ENCODE peak calls at places on chromosome 17, in four cellular contexts. H is stomach, B is adrenal gland, Z is tibial nerve. Q is an unnamed sample. For H3K4me1, the result is how much of the 10 kb centered on the place peaks cover.

GRCh38 chr17:6567528-6568185 is 11.3 kb upstream of the PITPNM3 start:
- DNase-seq in H (peak), B (peak), Z (no peak), Q (peak)

GRCh38 chr17:81031571-81032550 is 3.1 kb upstream of the BAIAP2 start:
- DNase-seq in H (no peak), B (no peak), Z (no peak), Q (no peak)

GRCh38 chr17:82970067-82970466 is 109.3 kb upstream of the METRNL start:
- DNase-seq in H (no peak), B (no peak), Z (no peak), Q (peak)

GRCh38 chr17:32569171-32570080 is 82.6 kb downstream of the CDK5R1 start:
- DNase-seq in H (no peak), B (no peak), Z (no peak), Q (no peak)

GRCh38 chr17:40095944-40096791 is 4.2 kb downstream of the NR1D1 start:
- DNase-seq in H (peak), B (peak), Z (peak), Q (no peak)

GRCh38 chr17:74368341-74369152 is 1.2 kb downstream of the GPR142 start:
- DNase-seq in H (peak), B (peak), Z (peak), Q (peak)

GRCh38 chr17:17545031-17545820 is 46.3 kb downstream of the PEMT start:
- DNase-seq in H (no peak), B (no peak), Z (peak), Q (peak)

GRCh38 chr17:32960815-32961214 is 30.8 kb upstream of the SPACA3 start:
- DNase-seq in H (no peak), B (no peak), Z (no peak), Q (no peak)

GRCh38 chr17:9367186-9367585 is 208.4 kb downstream of the STX8 start:
- DNase-seq in H (no peak), B (peak), Z (no peak), Q (no peak)

GRCh38 chr17:47714773-47715396 is 18.2 kb upstream of the TBX21 start:
- DNase-seq in H (no peak), B (no peak), Z (no peak), Q (no peak)

GRCh38 chr17:50198026-50198669 is 3.3 kb downstream of the COL1A1 start:
- DNase-seq in H (peak), B (no peak), Z (peak), Q (peak)

GRCh38 chr17:5821813-5822212 is 237.5 kb upstream of the NLRP1 start:
- DNase-seq in H (no peak), B (no peak), Z (no peak), Q (no peak)

GRCh38 chr17:32636593-32637218 is 149.9 kb downstream of the CDK5R1 start:
- DNase-seq in H (no peak), B (no peak), Z (no peak), Q (no peak)

GRCh38 chr17:44995602-44996001 is 27.5 kb upstream of the C1QL1 start:
- DNase-seq in H (no peak), B (no peak), Z (no peak), Q (no peak)

GRCh38 chr17:17042851-17043667 is 802 bp downstream of the MPRIP start:
- DNase-seq in H (no peak), B (peak), Z (no peak), Q (no peak)

GRCh38 chr17:63480826-63481487 is 4.1 kb downstream of the ACE start:
- DNase-seq in H (no peak), B (no peak), Z (no peak), Q (no peak)

GRCh38 chr17:44384823-44385286 is 4.6 kb downstream of the ITGA2B start:
- DNase-seq in H (no peak), B (no peak), Z (no peak), Q (no peak)

GRCh38 chr17:30920683-30921543 is 832 bp upstream of the ADAP2 start:
- DNase-seq in H (no peak), B (no peak), Z (no peak), Q (no peak)
- H3K4me3 ChIP-seq in H (peak), B (no peak), Z (no peak), Q (no peak)

DNA sequence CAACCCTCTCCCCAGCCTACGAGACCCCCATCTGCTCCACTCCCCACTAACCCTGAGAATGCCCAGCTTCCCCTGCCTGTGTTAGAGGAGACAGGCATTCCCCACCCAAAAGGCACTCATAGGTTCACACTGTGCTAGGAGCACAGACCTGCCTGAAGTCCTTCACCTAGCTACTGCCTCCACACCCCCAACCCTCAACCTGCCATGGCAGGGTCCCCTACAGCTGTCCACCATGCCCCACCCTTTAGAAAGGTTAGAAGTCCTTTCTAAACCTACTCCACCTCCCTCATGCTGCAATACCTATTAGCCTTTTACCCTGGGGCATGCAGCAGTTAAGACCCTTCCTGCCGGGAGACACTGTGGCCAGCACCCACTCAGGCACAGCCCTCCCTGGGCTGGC is 9.1 kb downstream of the SRCIN1 start:
- DNase-seq in H (no peak), B (no peak), Z (no peak), Q (no peak)
- H3K4me1 ChIP-seq in H (under half), B (under half), Z (under half), Q (under half)

DNA sequence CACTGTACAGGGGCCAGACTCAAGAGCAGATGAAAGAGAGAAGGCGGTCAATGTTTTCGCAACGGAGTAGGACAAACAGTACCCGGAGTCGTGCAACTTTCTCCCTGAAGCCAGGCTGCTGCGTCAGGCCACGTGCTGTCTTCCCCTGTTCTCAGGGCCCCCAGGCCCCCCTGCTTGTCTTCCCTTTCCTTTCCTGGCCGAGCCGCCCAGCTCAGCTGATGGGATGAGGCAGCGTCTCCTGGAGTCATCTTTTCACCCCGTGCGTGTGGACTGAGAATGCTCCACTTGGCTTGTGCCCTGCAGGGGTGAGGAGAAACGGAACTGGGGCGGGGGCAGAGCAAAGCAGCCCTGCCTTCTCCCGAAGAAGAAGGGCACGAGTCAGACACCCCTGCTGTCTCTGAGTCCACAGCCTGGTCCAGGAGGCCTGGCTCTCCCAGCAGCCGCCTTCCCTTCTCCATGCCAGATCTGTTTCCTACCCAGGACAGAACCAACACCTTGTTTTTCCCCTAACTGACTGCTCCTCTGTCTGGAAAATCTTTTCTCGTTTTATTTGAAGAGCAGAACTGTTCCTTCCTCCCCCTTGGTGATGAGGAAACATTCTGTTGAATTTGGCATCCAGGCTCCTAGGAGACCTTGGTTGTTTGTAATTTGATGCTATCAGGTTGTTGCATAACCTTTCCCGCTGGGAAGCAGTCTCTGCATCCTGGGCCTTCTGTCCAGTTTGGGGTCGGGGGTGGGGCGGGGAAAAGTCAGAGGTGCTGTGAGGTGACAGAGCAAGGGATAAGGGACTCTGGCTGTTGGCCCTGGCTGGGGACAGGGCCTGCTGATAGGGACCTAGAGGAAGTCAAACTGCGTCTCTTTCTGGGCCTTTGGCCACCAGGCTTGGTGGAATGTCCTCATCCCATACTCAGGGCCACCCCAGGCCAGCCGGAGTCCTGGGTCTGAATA is 78.8 kb downstream of the WIPI1 start:
- DNase-seq in H (peak), B (peak), Z (peak), Q (peak)
- TF ChIP-seq POLR2A in H (no peak), B (peak), Z (peak), Q (no peak)

GRCh38 chr17:76480676-76481075 is 13.3 kb downstream of the AANAT start:
- DNase-seq in H (no peak), B (no peak), Z (no peak), Q (peak)
- H3K4me3 ChIP-seq in H (no peak), B (no peak), Z (no peak), Q (no peak)

GRCh38 chr17:59893617-59894100 is 738 bp downstream of the RPS6KB1 start:
- DNase-seq in H (no peak), B (peak), Z (no peak), Q (peak)
- H3K4me1 ChIP-seq in H (under half), B (under half), Z (under half), Q (under half)

GRCh38 chr17:8151641-8152111 is 528 bp downstream of the PER1 start:
- DNase-seq in H (peak), B (peak), Z (peak), Q (peak)
- TF ChIP-seq POLR2A in H (no peak), B (no peak), Z (no peak), Q (peak)

DNA sequence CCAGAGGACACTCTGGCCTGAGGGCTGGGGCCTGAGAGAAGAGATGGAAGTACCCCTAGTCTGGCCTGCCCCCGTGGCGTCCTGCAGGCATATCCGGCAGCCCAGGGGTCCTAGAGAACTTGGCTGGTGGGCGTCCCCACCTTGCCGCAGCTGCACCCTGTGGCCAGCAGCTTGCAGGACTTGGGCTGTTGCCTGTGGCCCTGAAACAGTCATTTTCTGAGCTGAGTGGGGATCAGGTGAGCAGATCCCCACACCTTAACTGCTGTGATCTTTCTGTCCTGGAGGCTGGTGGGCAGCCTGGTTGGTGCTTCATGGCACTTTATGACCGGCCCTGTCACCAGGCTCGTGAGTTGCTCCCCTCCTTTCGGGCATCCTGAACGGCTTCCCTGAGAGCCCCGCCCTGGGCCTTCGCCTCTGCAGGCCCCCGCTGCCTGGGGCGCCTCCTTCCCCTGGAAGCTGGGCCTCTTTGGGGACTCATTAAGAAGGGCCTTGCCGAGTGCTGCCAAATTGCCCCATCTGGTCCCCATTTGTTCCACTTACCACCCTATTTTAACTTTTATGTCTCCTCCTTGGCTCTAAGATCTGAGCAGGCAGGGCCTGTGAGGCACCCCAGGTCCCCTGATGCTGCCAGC is 298.7 kb downstream of the SEC14L1 start:
- DNase-seq in H (no peak), B (no peak), Z (no peak), Q (no peak)
- H3K4me3 ChIP-seq in H (no peak), B (no peak), Z (no peak), Q (no peak)

GRCh38 chr17:46108120-46108519 is 85.1 kb downstream of the KANSL1 start:
- DNase-seq in H (no peak), B (no peak), Z (no peak), Q (no peak)
- H3K4me1 ChIP-seq in H (under half), B (under half), Z (under half), Q (under half)

DNA sequence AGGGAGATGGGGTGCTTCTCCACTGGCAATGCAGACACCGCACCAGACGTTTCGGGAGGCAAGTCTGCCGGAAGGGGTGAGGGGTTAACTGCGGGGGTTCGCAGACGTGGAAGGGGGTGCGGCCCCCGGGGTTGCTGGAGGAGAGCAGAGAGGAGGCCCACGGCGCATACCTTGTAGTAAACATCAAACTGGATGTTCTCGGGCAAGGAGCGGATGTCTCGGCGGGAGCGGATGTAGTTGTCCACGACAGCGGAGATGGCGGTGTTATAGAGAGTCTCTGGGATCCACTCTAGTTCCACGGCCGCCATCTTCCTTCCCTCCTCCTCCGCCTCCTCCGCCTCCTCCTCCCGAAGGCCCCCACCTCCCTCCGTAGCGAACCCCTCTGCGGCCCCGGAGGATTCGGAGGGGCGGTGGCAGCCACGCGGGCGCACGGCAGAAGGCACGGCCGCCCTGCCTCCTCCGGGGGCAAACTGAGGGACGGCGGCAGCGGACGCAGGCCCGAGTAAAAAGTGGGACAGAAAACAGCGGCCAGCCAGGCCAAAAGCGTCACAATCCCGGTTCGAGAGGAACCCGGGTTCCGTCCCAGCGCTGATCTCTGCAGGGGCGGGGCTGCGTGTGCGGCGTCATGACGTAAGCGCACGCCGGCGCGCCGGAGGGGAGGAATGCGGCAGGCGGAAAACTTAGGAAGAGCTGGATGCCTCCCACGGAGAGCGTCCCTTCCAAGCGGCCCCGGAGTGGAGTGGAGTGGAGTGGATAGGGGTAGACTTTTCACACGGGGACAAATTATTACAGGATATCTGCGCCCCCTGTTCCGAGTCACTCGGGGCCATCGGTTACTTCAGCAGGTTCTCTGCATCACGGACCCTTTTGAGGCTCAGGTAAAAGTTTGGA is at the start of gene APPBP2:
- DNase-seq in H (peak), B (peak), Z (peak), Q (peak)
- TF ChIP-seq POLR2A in H (no peak), B (peak), Z (peak), Q (peak)

Q was measured in testis.